ENCODE peak calls at places on chromosomes 4 and X, in seven cellular contexts. O is mesothelial cell of epicardium, B is retinal pigment epithelial cell, N is thoracic aorta, L is left lung, D is A549, W is thyroid gland. R is an unnamed sample.

GRCh38 chrX:110852180-110852579 is 56.6 kb upstream of the CHRDL1 start:
- DNase-seq in O (no peak), B (no peak), N (no peak), L (no peak), D (peak), W (no peak), R (no peak)

GRCh38 chr4:173661001-173661400 is 131.0 kb upstream of the HAND2 start:
- DNase-seq in O (no peak), B (no peak), N (no peak), L (no peak), D (no peak), W (no peak), R (no peak)

GRCh38 chr4:153622778-153623240 is 61.3 kb upstream of the TLR2 start:
- DNase-seq in O (no peak), B (no peak), N (no peak), L (no peak), D (no peak), W (no peak), R (no peak)

GRCh38 chr4:147984065-147984777 is 252.3 kb downstream of the ARHGAP10 start:
- DNase-seq in O (no peak), B (no peak), N (no peak), L (no peak), D (peak), W (no peak), R (no peak)

GRCh38 chrX:39900788-39901170 is 197.0 kb downstream of the BCOR start:
- DNase-seq in O (no peak), B (no peak), N (no peak), L (no peak), D (no peak), W (peak), R (no peak)

GRCh38 chr4:24067781-24068193 is 177.9 kb upstream of the PPARGC1A start:
- DNase-seq in O (no peak), B (peak), N (no peak), L (no peak), D (peak), W (peak), R (no peak)

GRCh38 chr4:165175879-165176278 is 31.5 kb upstream of the KLHL2 start:
- DNase-seq in O (no peak), B (no peak), N (no peak), L (no peak), D (no peak), W (peak), R (no peak)

GRCh38 chr4:54322817-54323417 is 93.8 kb downstream of the PDGFRA start:
- DNase-seq in O (peak), B (peak), N (no peak), L (peak), D (peak), W (peak), R (no peak)

GRCh38 chrX:15204130-15204751 is 65.6 kb downstream of the ASB9 start:
- DNase-seq in O (no peak), B (no peak), N (no peak), L (no peak), D (no peak), W (peak), R (no peak)

GRCh38 chr4:83386931-83387897 is 52.6 kb upstream of the HPSE start:
- DNase-seq in O (no peak), B (no peak), N (no peak), L (no peak), D (no peak), W (peak), R (no peak)

GRCh38 chr4:15563871-15564270 is 91.3 kb downstream of the FBXL5 start:
- DNase-seq in O (no peak), B (no peak), N (no peak), L (no peak), D (no peak), W (no peak), R (no peak)

GRCh38 chr4:105350859-105351494 is 122.9 kb downstream of the PPA2 start:
- DNase-seq in O (no peak), B (no peak), N (no peak), L (no peak), D (no peak), W (no peak), R (no peak)

GRCh38 chr4:87559090-87559837 is 30.1 kb upstream of the SPARCL1 start:
- DNase-seq in O (no peak), B (no peak), N (no peak), L (no peak), D (no peak), W (no peak), R (no peak)

GRCh38 chrX:53330331-53330730 is 48.9 kb upstream of the IQSEC2 start:
- DNase-seq in O (no peak), B (no peak), N (no peak), L (no peak), D (no peak), W (no peak), R (no peak)

GRCh38 chrX:53333853-53334252 is 52.5 kb upstream of the IQSEC2 start:
- DNase-seq in O (no peak), B (no peak), N (no peak), L (no peak), D (no peak), W (no peak), R (no peak)

DNA sequence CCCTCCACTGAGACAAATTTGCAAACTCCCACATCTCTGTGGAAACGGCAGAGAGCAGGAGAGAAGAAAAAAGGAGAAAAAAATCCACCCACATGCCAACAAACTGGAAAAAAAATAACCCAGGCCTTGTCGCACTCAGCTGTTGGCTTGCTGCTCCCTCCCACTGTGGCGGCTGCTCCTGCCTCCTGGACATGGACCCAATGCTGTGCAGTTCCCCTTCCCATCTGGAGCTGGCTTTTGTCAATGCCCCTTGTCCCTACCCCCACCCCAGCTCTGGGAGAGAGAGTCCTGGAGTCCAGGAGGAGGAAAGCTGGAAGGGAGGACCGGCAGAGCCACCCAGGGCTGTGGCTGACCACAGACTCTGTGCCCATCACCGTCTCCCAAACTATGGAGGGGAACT is 50.8 kb upstream of the IQSEC2 start:
- DNase-seq in O (no peak), B (no peak), N (no peak), L (no peak), D (no peak), W (no peak), R (no peak)
- TF ChIP-seq CTCF in O (no peak), B (no peak), N (no peak), L (no peak), D (no peak), W (no peak), R (no peak)

GRCh38 chrX:118507766-118508165 is 12.2 kb downstream of the DOCK11 start:
- DNase-seq in O (no peak), B (no peak), N (no peak), L (no peak), D (no peak), W (no peak), R (no peak)

GRCh38 chrX:118508690-118509089 is 13.1 kb downstream of the DOCK11 start:
- DNase-seq in O (no peak), B (no peak), N (no peak), L (no peak), D (no peak), W (peak), R (no peak)

GRCh38 chrX:118513120-118513899 is 17.7 kb downstream of the DOCK11 start:
- DNase-seq in O (no peak), B (no peak), N (no peak), L (no peak), D (no peak), W (no peak), R (no peak)

GRCh38 chrX:118508221-118508620 is 12.6 kb downstream of the DOCK11 start:
- DNase-seq in O (no peak), B (no peak), N (no peak), L (no peak), D (no peak), W (peak), R (no peak)

DNA sequence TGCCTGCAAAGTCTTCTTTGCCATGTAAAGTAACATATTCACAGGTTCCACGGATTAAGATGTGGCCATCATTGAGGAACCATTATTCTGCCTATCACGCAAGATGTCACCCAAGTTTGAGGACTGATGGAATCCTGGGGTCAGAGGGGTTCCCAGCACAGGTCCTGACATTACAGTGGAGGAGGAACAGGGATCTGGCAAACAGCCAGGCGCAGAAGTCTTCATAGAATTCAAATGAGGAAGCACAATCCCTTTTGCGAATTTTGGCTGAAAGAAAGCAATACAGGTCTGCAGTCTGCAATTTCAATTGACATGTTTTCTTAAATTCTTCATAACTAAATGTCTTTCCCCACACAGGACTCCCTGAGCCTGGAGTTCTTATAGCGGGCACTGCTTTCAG is 14.5 kb downstream of the DOCK11 start:
- DNase-seq in O (no peak), B (no peak), N (no peak), L (peak), D (no peak), W (no peak), R (no peak)
- TF ChIP-seq CTCF in O (no peak), B (no peak), N (no peak), L (no peak), D (no peak), W (no peak), R (no peak)

GRCh38 chr4:1779588-1780382 is 13.3 kb upstream of the FGFR3 start:
- DNase-seq in O (no peak), B (no peak), N (no peak), L (no peak), D (no peak), W (no peak), R (no peak)
- TF ChIP-seq CTCF in O (no peak), B (no peak), N (no peak), L (no peak), D (no peak), W (no peak), R (no peak)

GRCh38 chr4:94726524-94727123 is 31.1 kb upstream of the BMPR1B start:
- DNase-seq in O (no peak), B (no peak), N (no peak), L (no peak), D (no peak), W (no peak), R (no peak)
- TF ChIP-seq CTCF in O (no peak), B (no peak), N (no peak), L (no peak), D (no peak), W (no peak), R (no peak)

GRCh38 chr4:141346144-141346543 is 125.4 kb downstream of the ZNF330 start:
- DNase-seq in O (no peak), B (no peak), N (no peak), L (no peak), D (peak), W (peak), R (no peak)
- TF ChIP-seq CTCF in O (no peak), B (peak), N (peak), L (peak), D (peak), W (peak), R (no peak)

GRCh38 chr4:81472249-81473085 is 760 bp upstream of the RASGEF1B start:
- DNase-seq in O (no peak), B (no peak), N (no peak), L (no peak), D (peak), W (peak), R (no peak)
- TF ChIP-seq CTCF in O (no peak), B (peak), N (no peak), L (no peak), D (no peak), W (peak), R (no peak)

GRCh38 chr4:100118213-100118612 is 72.1 kb downstream of the DDIT4L start:
- DNase-seq in O (no peak), B (no peak), N (no peak), L (no peak), D (no peak), W (no peak), R (no peak)

GRCh38 chr4:100114909-100115308 is 75.4 kb downstream of the DDIT4L start:
- DNase-seq in O (no peak), B (no peak), N (no peak), L (no peak), D (no peak), W (no peak), R (no peak)

GRCh38 chr4:100113732-100114131 is 76.5 kb downstream of the DDIT4L start:
- DNase-seq in O (no peak), B (no peak), N (no peak), L (no peak), D (no peak), W (no peak), R (no peak)

DNA sequence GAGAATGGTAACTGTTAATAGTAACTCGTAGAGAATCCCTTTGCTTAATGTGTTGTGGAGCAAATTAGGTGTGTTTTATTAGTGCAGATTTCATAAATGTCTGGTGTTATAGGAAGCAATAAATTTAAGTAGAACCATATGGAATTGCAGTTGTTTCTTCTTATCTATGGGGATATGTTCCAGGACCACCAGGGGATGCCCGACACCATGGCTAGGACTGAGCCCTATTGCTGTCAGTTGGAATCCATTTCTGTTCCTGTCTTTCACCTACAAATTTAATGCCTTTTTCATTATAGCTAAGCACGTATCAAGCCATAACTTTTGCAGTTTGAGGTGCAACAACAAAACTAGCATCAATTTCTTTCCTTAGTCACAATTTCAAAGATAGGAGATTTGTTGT is 72.5 kb downstream of the DDIT4L start:
- DNase-seq in O (no peak), B (no peak), N (no peak), L (no peak), D (no peak), W (no peak), R (no peak)
- TF ChIP-seq CTCF in O (no peak), B (no peak), N (no peak), L (no peak), D (no peak), W (no peak), R (no peak)